ENCODE peak calls at places on chromosomes 13 and 19, in six cellular contexts. One of them, this sample, is unnamed.
A peak's percentile ranks its signal among the peaks of the same experiment; 100 is the strongest.

GRCh38 chr13:52599037-52599852 is 43.0 kb upstream of the HNRNPA1L2 start:
- DNase-seq in OCI-LY7: no peak
- DNase-seq in CD8-positive, alpha-beta memory T cell: no peak
- DNase-seq in mucosa of descending colon: no peak
- DNase-seq in heart left ventricle: no peak
- DNase-seq in CD4-positive, CD25-positive, alpha-beta regulatory T cell: peak; percentile 7
- DNase-seq in this sample: no peak

GRCh38 chr19:47363758-47364529 is 14.8 kb downstream of the DHX34 start:
- DNase-seq in heart left ventricle: no peak
- DNase-seq in mucosa of descending colon: peak; percentile 18
- DNase-seq in CD8-positive, alpha-beta memory T cell: no peak
- DNase-seq in OCI-LY7: no peak
- DNase-seq in CD4-positive, CD25-positive, alpha-beta regulatory T cell: no peak
- DNase-seq in this sample: no peak

GRCh38 chr19:7917292-7918061 is 2.7 kb upstream of the SNAPC2 start:
- DNase-seq in heart left ventricle: peak; percentile 63
- DNase-seq in CD4-positive, CD25-positive, alpha-beta regulatory T cell: peak; percentile 57
- DNase-seq in CD8-positive, alpha-beta memory T cell: peak; percentile 72
- DNase-seq in OCI-LY7: peak; percentile 44
- DNase-seq in mucosa of descending colon: peak; percentile 63
- DNase-seq in this sample: no peak

GRCh38 chr13:40272776-40273139 is 393.7 kb downstream of the FOXO1 start:
- DNase-seq in heart left ventricle: no peak
- DNase-seq in CD8-positive, alpha-beta memory T cell: no peak
- DNase-seq in CD4-positive, CD25-positive, alpha-beta regulatory T cell: no peak
- DNase-seq in OCI-LY7: no peak
- DNase-seq in mucosa of descending colon: no peak
- DNase-seq in this sample: no peak

GRCh38 chr19:56601375-56601774 is 6.3 kb downstream of the ZNF71 start:
- DNase-seq in mucosa of descending colon: no peak
- DNase-seq in CD8-positive, alpha-beta memory T cell: no peak
- DNase-seq in OCI-LY7: no peak
- DNase-seq in heart left ventricle: no peak
- DNase-seq in CD4-positive, CD25-positive, alpha-beta regulatory T cell: no peak
- DNase-seq in this sample: no peak

GRCh38 chr19:13796301-13797057 is 1.2 kb downstream of the ZSWIM4 start:
- DNase-seq in CD8-positive, alpha-beta memory T cell: no peak
- DNase-seq in heart left ventricle: peak; percentile 79
- DNase-seq in OCI-LY7: peak; percentile 45
- DNase-seq in mucosa of descending colon: peak; percentile 46
- DNase-seq in CD4-positive, CD25-positive, alpha-beta regulatory T cell: peak; percentile 32
- DNase-seq in this sample: no peak

GRCh38 chr19:15296841-15297415 is 35.4 kb downstream of the BRD4 start:
- DNase-seq in CD4-positive, CD25-positive, alpha-beta regulatory T cell: peak; percentile 49
- DNase-seq in heart left ventricle: no peak
- DNase-seq in CD8-positive, alpha-beta memory T cell: no peak
- DNase-seq in OCI-LY7: no peak
- DNase-seq in mucosa of descending colon: no peak
- DNase-seq in this sample: no peak

GRCh38 chr19:16794456-16794855 is 34.7 kb upstream of the SIN3B start:
- DNase-seq in CD8-positive, alpha-beta memory T cell: no peak
- DNase-seq in mucosa of descending colon: no peak
- DNase-seq in heart left ventricle: no peak
- DNase-seq in OCI-LY7: no peak
- DNase-seq in CD4-positive, CD25-positive, alpha-beta regulatory T cell: no peak
- DNase-seq in this sample: no peak

GRCh38 chr19:51507640-51508058 is 6.0 kb upstream of the SIGLEC12 start:
- DNase-seq in heart left ventricle: no peak
- DNase-seq in CD4-positive, CD25-positive, alpha-beta regulatory T cell: no peak
- DNase-seq in CD8-positive, alpha-beta memory T cell: no peak
- DNase-seq in mucosa of descending colon: no peak
- DNase-seq in OCI-LY7: no peak
- DNase-seq in this sample: no peak

GRCh38 chr13:50012396-50013169 is 2.7 kb upstream of the KCNRG start:
- DNase-seq in CD4-positive, CD25-positive, alpha-beta regulatory T cell: no peak
- DNase-seq in CD8-positive, alpha-beta memory T cell: no peak
- DNase-seq in mucosa of descending colon: no peak
- DNase-seq in heart left ventricle: no peak
- DNase-seq in OCI-LY7: no peak
- DNase-seq in this sample: no peak

GRCh38 chr13:23701646-23702045 is 131.4 kb downstream of the TNFRSF19 start:
- DNase-seq in CD4-positive, CD25-positive, alpha-beta regulatory T cell: no peak
- DNase-seq in heart left ventricle: peak; percentile 89
- DNase-seq in CD8-positive, alpha-beta memory T cell: no peak
- DNase-seq in mucosa of descending colon: peak; percentile 36
- DNase-seq in OCI-LY7: no peak
- DNase-seq in this sample: no peak

DNA sequence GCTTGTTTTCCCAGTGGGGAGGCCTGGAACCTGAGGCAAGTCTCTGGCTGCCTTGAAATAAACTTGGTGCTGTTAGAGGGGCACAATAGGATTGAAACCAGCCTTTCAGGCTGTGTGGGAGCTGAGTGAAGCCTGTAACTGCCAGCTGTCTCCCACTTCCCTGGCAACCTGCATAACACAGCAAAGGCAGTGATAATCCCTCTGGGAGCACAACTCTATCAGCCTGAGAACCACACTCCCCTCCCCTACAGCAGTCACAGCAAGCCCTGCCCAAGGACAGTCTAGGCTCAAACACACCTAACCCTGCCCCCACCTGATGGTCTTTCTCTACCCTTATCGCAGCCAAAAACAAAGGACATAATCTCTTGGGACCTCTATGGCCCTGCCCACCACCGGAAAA is 683.8 kb upstream of the ATXN8OS start:
- DNase-seq in mucosa of descending colon: no peak
- DNase-seq in CD4-positive, CD25-positive, alpha-beta regulatory T cell: no peak
- DNase-seq in CD8-positive, alpha-beta memory T cell: no peak
- DNase-seq in OCI-LY7: no peak
- DNase-seq in heart left ventricle: no peak
- DNase-seq in this sample: no peak
- H3K4me3 ChIP-seq in mucosa of descending colon: no peak overlapping the region
- H3K4me3 ChIP-seq in CD4-positive, CD25-positive, alpha-beta regulatory T cell: no peak overlapping the region
- H3K4me3 ChIP-seq in CD8-positive, alpha-beta memory T cell: no peak overlapping the region
- H3K4me3 ChIP-seq in OCI-LY7: no peak overlapping the region
- H3K4me3 ChIP-seq in heart left ventricle: no peak overlapping the region
- H3K4me3 ChIP-seq in this sample: no peak overlapping the region

DNA sequence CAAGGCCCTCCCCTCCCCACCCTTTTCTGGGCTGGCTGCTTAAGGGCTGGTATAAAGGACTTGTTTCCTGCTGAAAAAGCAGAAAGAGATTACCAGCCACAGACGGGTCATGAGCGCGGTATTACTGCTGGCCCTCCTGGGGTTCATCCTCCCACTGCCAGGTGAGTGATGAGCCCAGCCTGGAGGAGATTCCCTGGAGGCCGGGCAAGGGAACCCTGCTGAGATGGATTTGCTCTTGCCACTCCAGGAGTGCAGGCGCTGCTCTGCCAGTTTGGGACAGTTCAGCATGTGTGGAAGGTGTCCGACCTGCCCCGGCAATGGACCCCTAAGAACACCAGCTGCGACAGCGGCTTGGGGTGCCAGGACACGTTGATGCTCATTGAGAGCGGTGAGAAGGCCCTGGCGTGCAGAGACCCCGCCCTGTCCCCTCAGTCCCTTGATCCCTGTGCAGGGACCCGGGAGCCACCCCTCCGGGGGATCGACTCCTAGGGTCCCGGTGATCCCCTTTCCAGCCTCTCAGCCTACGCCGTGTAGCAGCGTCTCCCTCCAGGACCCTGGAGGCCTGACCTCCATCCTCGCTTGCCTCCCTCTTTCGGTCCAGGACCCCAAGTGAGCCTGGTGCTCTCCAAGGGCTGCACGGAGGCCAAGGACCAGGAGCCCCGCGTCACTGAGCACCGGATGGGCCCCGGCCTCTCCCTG is at the start of gene CD177:
- DNase-seq in OCI-LY7: no peak
- DNase-seq in CD4-positive, CD25-positive, alpha-beta regulatory T cell: no peak
- DNase-seq in CD8-positive, alpha-beta memory T cell: no peak
- DNase-seq in mucosa of descending colon: no peak
- DNase-seq in heart left ventricle: no peak
- DNase-seq in this sample: no peak
- H3K4me3 ChIP-seq in OCI-LY7: no peak within 1 kb of the TSS
- H3K4me3 ChIP-seq in CD4-positive, CD25-positive, alpha-beta regulatory T cell: no peak within 1 kb of the TSS
- H3K4me3 ChIP-seq in CD8-positive, alpha-beta memory T cell: no peak within 1 kb of the TSS
- H3K4me3 ChIP-seq in mucosa of descending colon: no peak within 1 kb of the TSS
- H3K4me3 ChIP-seq in heart left ventricle: no peak within 1 kb of the TSS
- H3K4me3 ChIP-seq in this sample: no peak within 1 kb of the TSS

GRCh38 chr19:48444129-48444932 is 1.5 kb upstream of the GRWD1 start:
- DNase-seq in heart left ventricle: no peak
- DNase-seq in mucosa of descending colon: no peak
- DNase-seq in CD8-positive, alpha-beta memory T cell: no peak
- DNase-seq in OCI-LY7: no peak
- DNase-seq in CD4-positive, CD25-positive, alpha-beta regulatory T cell: no peak
- DNase-seq in this sample: no peak
- H3K4me3 ChIP-seq in heart left ventricle: peak overlapping the region; percentile 92
- H3K4me3 ChIP-seq in mucosa of descending colon: no peak overlapping the region
- H3K4me3 ChIP-seq in CD8-positive, alpha-beta memory T cell: peak overlapping the region; percentile 83
- H3K4me3 ChIP-seq in OCI-LY7: peak overlapping the region; percentile 97
- H3K4me3 ChIP-seq in CD4-positive, CD25-positive, alpha-beta regulatory T cell: peak overlapping the region; percentile 95
- H3K4me3 ChIP-seq in this sample: peak overlapping the region; percentile 98

DNA sequence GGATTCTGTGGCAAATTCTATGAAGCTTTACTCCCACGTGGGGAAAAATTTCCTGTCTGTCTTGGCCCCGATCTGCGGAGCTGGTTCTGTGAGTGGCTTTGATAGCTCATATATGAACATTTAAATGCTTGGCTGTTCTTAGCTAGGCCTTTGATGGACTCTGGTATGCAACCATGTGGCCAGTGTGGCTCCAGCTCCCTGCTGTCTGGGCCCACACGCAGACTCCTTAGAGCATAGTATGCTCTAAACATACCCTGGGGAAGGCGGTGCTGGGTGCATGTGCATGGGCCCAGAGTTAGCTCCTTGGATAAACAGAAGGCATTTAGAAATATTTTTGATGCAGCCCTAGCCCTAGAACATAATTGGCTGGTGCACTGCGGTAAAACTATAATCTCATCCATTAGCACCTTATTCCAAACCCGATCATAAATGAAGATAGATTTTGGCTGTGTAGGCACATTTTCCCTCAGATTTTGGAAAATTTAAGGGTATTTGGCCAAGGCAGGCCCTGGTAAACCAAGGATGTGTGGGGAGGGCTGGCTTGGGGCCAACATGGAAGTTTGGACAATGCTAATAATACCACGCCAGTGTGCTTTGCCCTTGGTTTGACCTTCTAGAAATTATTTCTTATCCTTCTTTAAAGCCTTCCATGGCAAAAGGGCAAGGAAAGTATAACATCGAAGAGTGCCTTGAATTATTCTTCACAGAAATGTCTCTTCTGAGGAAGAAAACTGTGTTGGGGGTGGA is 153.5 kb downstream of the LMO7 start:
- DNase-seq in CD4-positive, CD25-positive, alpha-beta regulatory T cell: no peak
- DNase-seq in heart left ventricle: peak; percentile 62
- DNase-seq in CD8-positive, alpha-beta memory T cell: no peak
- DNase-seq in mucosa of descending colon: no peak
- DNase-seq in OCI-LY7: no peak
- DNase-seq in this sample: no peak
- H3K4me3 ChIP-seq in CD4-positive, CD25-positive, alpha-beta regulatory T cell: no peak overlapping the region
- H3K4me3 ChIP-seq in heart left ventricle: no peak overlapping the region
- H3K4me3 ChIP-seq in CD8-positive, alpha-beta memory T cell: no peak overlapping the region
- H3K4me3 ChIP-seq in mucosa of descending colon: no peak overlapping the region
- H3K4me3 ChIP-seq in OCI-LY7: no peak overlapping the region
- H3K4me3 ChIP-seq in this sample: no peak overlapping the region